ENCODE peak calls at places on chromosomes 2 and 18, in six cellular contexts. One of them, this sample, is unnamed.
A peak's percentile ranks its signal among the peaks of the same experiment; 100 is the strongest.

GRCh38 chr2:240252191-240252871 is 111.9 kb upstream of the OTOS start:
- DNase-seq in BE2C: no peak
- DNase-seq in HT-29: no peak
- DNase-seq in stimulated activated CD4-positive, alpha-beta T cell treated with anti-CD3 and anti-CD28 coated beads, TNF-alpha, amount 100 ng/mL, for 24 hours: no peak
- DNase-seq in stimulated activated CD8-positive, alpha-beta memory T cell treated with anti-CD3 and anti-CD28 coated beads, Interleukin-15, amount 100 ng/mL, for 24 hours: no peak
- DNase-seq in T follicular helper cell: no peak
- DNase-seq in this sample: no peak

GRCh38 chr18:47285456-47285855 is 34.0 kb upstream of the SKOR2 start:
- DNase-seq in stimulated activated CD8-positive, alpha-beta memory T cell treated with anti-CD3 and anti-CD28 coated beads, Interleukin-15, amount 100 ng/mL, for 24 hours: no peak
- DNase-seq in HT-29: no peak
- DNase-seq in stimulated activated CD4-positive, alpha-beta T cell treated with anti-CD3 and anti-CD28 coated beads, TNF-alpha, amount 100 ng/mL, for 24 hours: no peak
- DNase-seq in T follicular helper cell: no peak
- DNase-seq in BE2C: no peak
- DNase-seq in this sample: no peak

GRCh38 chr2:240156435-240157146 is 16.1 kb upstream of the OTOS start:
- DNase-seq in T follicular helper cell: no peak
- DNase-seq in BE2C: no peak
- DNase-seq in HT-29: no peak
- DNase-seq in stimulated activated CD4-positive, alpha-beta T cell treated with anti-CD3 and anti-CD28 coated beads, TNF-alpha, amount 100 ng/mL, for 24 hours: no peak
- DNase-seq in stimulated activated CD8-positive, alpha-beta memory T cell treated with anti-CD3 and anti-CD28 coated beads, Interleukin-15, amount 100 ng/mL, for 24 hours: no peak
- DNase-seq in this sample: no peak

GRCh38 chr2:112686348-112687217 is 34.2 kb upstream of the NT5DC4 start:
- DNase-seq in stimulated activated CD4-positive, alpha-beta T cell treated with anti-CD3 and anti-CD28 coated beads, TNF-alpha, amount 100 ng/mL, for 24 hours: no peak
- DNase-seq in stimulated activated CD8-positive, alpha-beta memory T cell treated with anti-CD3 and anti-CD28 coated beads, Interleukin-15, amount 100 ng/mL, for 24 hours: no peak
- DNase-seq in HT-29: no peak
- DNase-seq in BE2C: no peak
- DNase-seq in T follicular helper cell: no peak
- DNase-seq in this sample: no peak

GRCh38 chr2:650343-651310 is 26.6 kb downstream of the TMEM18 start:
- DNase-seq in stimulated activated CD8-positive, alpha-beta memory T cell treated with anti-CD3 and anti-CD28 coated beads, Interleukin-15, amount 100 ng/mL, for 24 hours: no peak
- DNase-seq in stimulated activated CD4-positive, alpha-beta T cell treated with anti-CD3 and anti-CD28 coated beads, TNF-alpha, amount 100 ng/mL, for 24 hours: no peak
- DNase-seq in T follicular helper cell: no peak
- DNase-seq in HT-29: no peak
- DNase-seq in BE2C: no peak
- DNase-seq in this sample: no peak

GRCh38 chr2:54539683-54540082 is 83.6 kb downstream of the SPTBN1 start:
- DNase-seq in T follicular helper cell: no peak
- DNase-seq in HT-29: no peak
- DNase-seq in stimulated activated CD8-positive, alpha-beta memory T cell treated with anti-CD3 and anti-CD28 coated beads, Interleukin-15, amount 100 ng/mL, for 24 hours: no peak
- DNase-seq in BE2C: no peak
- DNase-seq in stimulated activated CD4-positive, alpha-beta T cell treated with anti-CD3 and anti-CD28 coated beads, TNF-alpha, amount 100 ng/mL, for 24 hours: no peak
- DNase-seq in this sample: no peak

GRCh38 chr2:235826791-235827190 is 332.9 kb downstream of the AGAP1 start:
- DNase-seq in stimulated activated CD4-positive, alpha-beta T cell treated with anti-CD3 and anti-CD28 coated beads, TNF-alpha, amount 100 ng/mL, for 24 hours: no peak
- DNase-seq in T follicular helper cell: no peak
- DNase-seq in stimulated activated CD8-positive, alpha-beta memory T cell treated with anti-CD3 and anti-CD28 coated beads, Interleukin-15, amount 100 ng/mL, for 24 hours: no peak
- DNase-seq in BE2C: no peak
- DNase-seq in HT-29: no peak
- DNase-seq in this sample: no peak

GRCh38 chr2:105784577-105784976 is 39.9 kb downstream of the NCK2 start:
- DNase-seq in stimulated activated CD8-positive, alpha-beta memory T cell treated with anti-CD3 and anti-CD28 coated beads, Interleukin-15, amount 100 ng/mL, for 24 hours: no peak
- DNase-seq in HT-29: no peak
- DNase-seq in T follicular helper cell: no peak
- DNase-seq in BE2C: no peak
- DNase-seq in stimulated activated CD4-positive, alpha-beta T cell treated with anti-CD3 and anti-CD28 coated beads, TNF-alpha, amount 100 ng/mL, for 24 hours: no peak
- DNase-seq in this sample: no peak

GRCh38 chr18:76425299-76426101 is 69.5 kb downstream of the ZNF516 start:
- DNase-seq in stimulated activated CD4-positive, alpha-beta T cell treated with anti-CD3 and anti-CD28 coated beads, TNF-alpha, amount 100 ng/mL, for 24 hours: no peak
- DNase-seq in BE2C: no peak
- DNase-seq in stimulated activated CD8-positive, alpha-beta memory T cell treated with anti-CD3 and anti-CD28 coated beads, Interleukin-15, amount 100 ng/mL, for 24 hours: no peak
- DNase-seq in T follicular helper cell: no peak
- DNase-seq in HT-29: no peak
- DNase-seq in this sample: peak; percentile 40

This sample was measured in mesenchymal stem cell.